ENCODE peak calls at places on chromosomes 13 and 19, in eight cellular contexts. U is SK-N-SH, I is astrocyte of the spinal cord, M is testis, W is MM.1S, B is heart left ventricle, Y is upper lobe of right lung, P is neural crest cell. V is an unnamed sample.
A peak's percentile ranks its signal among the peaks of the same experiment; 100 is the strongest.

GRCh38 chr13:80168089-80168850 is 172.7 kb downstream of the SPRY2 start:
- DNase-seq in U (no peak), I (peak; percentile 29), M (no peak), W (no peak), B (no peak), Y (no peak), P (no peak), V (no peak)

GRCh38 chr13:42524487-42525034 is 49.4 kb upstream of the TNFSF11 start:
- DNase-seq in U (no peak), I (no peak), M (no peak), W (no peak), B (no peak), Y (no peak), P (no peak), V (no peak)

GRCh38 chr13:77579971-77580370 is 44.5 kb downstream of the SCEL start:
- DNase-seq in U (no peak), I (no peak), M (no peak), W (no peak), B (no peak), Y (no peak), P (no peak), V (no peak)

GRCh38 chr19:36986601-36987000 is 70.5 kb downstream of the ZNF568 start:
- DNase-seq in U (no peak), I (no peak), M (no peak), W (no peak), B (no peak), Y (no peak), P (no peak), V (no peak)

GRCh38 chr19:41872775-41873647 is 4.1 kb upstream of the CD79A start:
- DNase-seq in U (peak; percentile 72), I (peak; percentile 64), M (peak; percentile 64), W (peak; percentile 51), B (peak; percentile 84), Y (peak; percentile 92), P (peak; percentile 53), V (peak; percentile 68)

GRCh38 chr19:13118424-13119193 is 545 bp downstream of the NACC1 start:
- DNase-seq in U (peak; percentile 83), I (peak; percentile 34), M (peak; percentile 65), W (peak; percentile 38), B (peak; percentile 68), Y (peak; percentile 91), P (no peak), V (no peak)

GRCh38 chr13:100088282-100088647 is 628 bp upstream of the PCCA start:
- DNase-seq in U (no peak), I (no peak), M (no peak), W (peak; percentile 10), B (no peak), Y (no peak), P (no peak), V (no peak)

GRCh38 chr13:75225288-75225687 is 256.7 kb downstream of the TBC1D4 start:
- DNase-seq in U (no peak), I (no peak), M (no peak), W (no peak), B (no peak), Y (no peak), P (no peak), V (no peak)

GRCh38 chr13:78657699-78658629 is 991 bp downstream of the OBI1 start:
- DNase-seq in U (peak; percentile 22), I (peak; percentile 17), M (no peak), W (peak; percentile 38), B (no peak), Y (no peak), P (no peak), V (no peak)

GRCh38 chr19:13428352-13428751 is 77.9 kb downstream of the CACNA1A start:
- DNase-seq in U (peak; percentile 19), I (no peak), M (no peak), W (peak; percentile 11), B (no peak), Y (peak; percentile 33), P (peak; percentile 12), V (no peak)

GRCh38 chr13:67619346-67619745 is 389.2 kb upstream of the PCDH9 start:
- DNase-seq in U (no peak), I (peak; percentile 78), M (no peak), W (no peak), B (no peak), Y (no peak), P (no peak), V (no peak)

GRCh38 chr19:55536951-55537740 is at the start of gene SBK2:
- DNase-seq in U (peak; percentile 95), I (no peak), M (no peak), W (no peak), B (no peak), Y (no peak), P (peak; percentile 48), V (no peak)

GRCh38 chr13:29698106-29698505 is 102.6 kb upstream of the SLC7A1 start:
- DNase-seq in U (no peak), I (no peak), M (no peak), W (no peak), B (no peak), Y (no peak), P (no peak), V (no peak)

GRCh38 chr19:35178701-35179100 is 24.2 kb downstream of the FXYD5 start:
- DNase-seq in U (no peak), I (no peak), M (no peak), W (no peak), B (no peak), Y (peak; percentile 15), P (no peak), V (no peak)

GRCh38 chr19:58554494-58555368 is at the start of gene CHMP2A:
- DNase-seq in U (peak; percentile 96), I (peak; percentile 98), M (peak; percentile 98), W (peak; percentile 96), B (peak; percentile 99), Y (peak; percentile 99), P (peak; percentile 97), V (peak; percentile 98)

DNA sequence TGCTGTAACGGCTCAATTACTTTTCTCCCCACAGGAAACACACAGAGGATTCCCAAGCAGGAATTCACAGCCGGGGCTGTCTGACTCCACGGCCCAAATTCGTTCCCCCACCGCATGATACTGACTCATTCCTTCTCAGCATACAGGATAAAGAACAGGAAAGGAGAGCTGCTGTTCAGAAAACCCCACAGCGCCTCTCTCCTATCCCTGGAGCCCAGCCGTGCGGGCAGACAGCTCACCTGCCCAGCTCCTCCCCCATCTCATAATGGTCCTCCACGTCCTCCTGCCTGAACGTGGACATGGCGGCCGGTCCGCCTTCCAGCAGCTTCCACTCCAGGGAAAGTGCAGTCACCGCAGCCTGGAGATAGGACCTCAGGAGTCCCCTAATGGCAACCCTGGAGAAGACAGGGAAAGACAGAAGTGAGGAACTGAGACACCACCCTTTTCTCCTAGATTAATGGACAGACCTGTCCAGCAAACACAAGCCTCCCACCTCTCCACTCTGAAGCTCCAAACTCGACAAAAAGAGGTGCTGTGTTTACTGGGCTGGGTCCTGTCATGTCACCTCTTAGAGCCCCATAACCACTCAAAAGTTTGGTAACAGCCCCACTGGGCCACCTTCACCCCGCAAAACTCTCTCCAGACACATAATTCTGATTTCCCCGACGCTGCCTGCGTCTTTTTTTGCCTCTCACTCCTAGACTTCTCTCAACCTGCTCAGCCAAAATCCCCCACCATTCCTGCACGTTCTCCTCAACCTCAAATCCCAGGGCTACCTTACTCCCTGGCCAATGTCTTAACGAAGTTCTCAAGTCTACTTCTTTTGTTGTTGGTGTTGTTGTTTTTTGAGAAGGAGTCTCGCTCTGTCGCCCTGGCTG is 1.2 kb downstream of the DAPK3 start:
- DNase-seq in U (no peak), I (peak; percentile 89), M (no peak), W (peak; percentile 5), B (no peak), Y (no peak), P (no peak), V (no peak)
- TF ChIP-seq CTCF in U (peak; percentile 46), I (peak; percentile 41), M (no peak), W (no peak), B (no peak), Y (no peak), P (peak; percentile 31), V (no peak)

GRCh38 chr13:27835799-27836198 is 43.5 kb downstream of the GSX1 start:
- DNase-seq in U (no peak), I (no peak), M (no peak), W (no peak), B (no peak), Y (no peak), P (no peak), V (no peak)

GRCh38 chr13:27834095-27834494 is 41.8 kb downstream of the GSX1 start:
- DNase-seq in U (no peak), I (no peak), M (no peak), W (no peak), B (no peak), Y (no peak), P (no peak), V (no peak)

DNA sequence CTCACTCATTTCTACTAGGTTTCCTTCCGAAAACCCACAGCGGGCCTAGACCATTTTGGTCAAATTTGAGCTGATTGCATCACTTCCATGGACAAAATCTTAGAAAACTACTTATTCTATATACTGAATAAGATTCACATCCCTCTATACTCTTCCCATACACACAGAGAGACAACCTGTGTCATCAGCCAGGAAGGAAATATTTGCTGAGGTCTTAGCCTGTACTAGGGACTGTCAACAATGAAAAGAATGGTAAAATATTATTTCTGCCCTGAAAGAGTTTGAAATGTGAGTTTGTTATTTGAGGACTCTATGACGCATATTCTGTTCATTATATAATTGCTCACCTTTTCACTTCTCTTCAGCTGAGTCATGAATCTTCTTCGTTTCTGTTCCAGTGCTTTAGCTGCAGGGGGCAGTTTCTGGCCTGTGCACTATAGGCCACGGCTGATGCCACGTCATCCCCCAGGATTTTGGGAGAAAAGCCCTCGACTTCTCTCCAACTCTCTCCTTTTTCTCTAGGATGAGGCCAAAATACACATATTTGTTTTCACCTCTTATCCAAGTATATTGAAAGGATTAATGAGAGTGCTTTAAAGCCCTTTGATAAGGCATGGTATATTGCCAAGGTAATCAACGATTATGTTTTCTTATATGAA is 47.7 kb downstream of the GSX1 start:
- DNase-seq in U (no peak), I (peak; percentile 35), M (no peak), W (no peak), B (no peak), Y (no peak), P (no peak), V (no peak)
- TF ChIP-seq CTCF in U (no peak), I (no peak), M (no peak), W (no peak), B (no peak), Y (no peak), P (no peak), V (no peak)

GRCh38 chr19:3302755-3303154 is 63.6 kb upstream of the NFIC start:
- DNase-seq in U (no peak), I (no peak), M (no peak), W (no peak), B (no peak), Y (no peak), P (no peak), V (no peak)
- TF ChIP-seq CTCF in U (no peak), I (peak; percentile 4), M (no peak), W (peak; percentile 11), B (no peak), Y (no peak), P (peak; percentile 16), V (no peak)

GRCh38 chr13:109144693-109145437 is 515.5 kb downstream of the MYO16 start:
- DNase-seq in U (no peak), I (no peak), M (no peak), W (no peak), B (no peak), Y (no peak), P (no peak), V (no peak)
- TF ChIP-seq CTCF in U (no peak), I (no peak), M (no peak), W (no peak), B (no peak), Y (no peak), P (no peak), V (no peak)

V was measured in natural killer cell.